ENCODE peak calls at places on chromosomes 1 and 21, in six cellular contexts. One of them, this sample, is unnamed. For H3K4me1 and H3K36me3, the result is how much of the 10 kb centered on the place peaks cover.

GRCh38 chr1:66641851-66642473 is 108.0 kb downstream of the SGIP1 start:
- DNase-seq in aorta: no peak
- DNase-seq in HAP-1: no peak
- DNase-seq in heart left ventricle: no peak
- DNase-seq in sigmoid colon: no peak
- DNase-seq in NT2/D1: no peak
- DNase-seq in this sample: no peak

GRCh38 chr1:204295666-204296065 is 64.1 kb downstream of the PLEKHA6 start:
- DNase-seq in aorta: no peak
- DNase-seq in HAP-1: no peak
- DNase-seq in heart left ventricle: no peak
- DNase-seq in sigmoid colon: no peak
- DNase-seq in NT2/D1: no peak
- DNase-seq in this sample: no peak

GRCh38 chr21:37294674-37295073 is 27.5 kb upstream of the VPS26C start:
- DNase-seq in aorta: no peak
- DNase-seq in HAP-1: no peak
- DNase-seq in heart left ventricle: no peak
- DNase-seq in sigmoid colon: no peak
- DNase-seq in NT2/D1: no peak
- DNase-seq in this sample: no peak

GRCh38 chr1:222224576-222224975 is 323.3 kb downstream of the HHIPL2 start:
- DNase-seq in aorta: no peak
- DNase-seq in HAP-1: no peak
- DNase-seq in heart left ventricle: no peak
- DNase-seq in sigmoid colon: no peak
- DNase-seq in NT2/D1: no peak
- DNase-seq in this sample: no peak

GRCh38 chr1:165257969-165258459 is 98.5 kb downstream of the LMX1A start:
- DNase-seq in aorta: peak
- DNase-seq in HAP-1: peak
- DNase-seq in heart left ventricle: no peak
- DNase-seq in sigmoid colon: peak
- DNase-seq in NT2/D1: peak
- DNase-seq in this sample: no peak

GRCh38 chr1:24868016-24868875 is 61.8 kb downstream of the RUNX3 start:
- DNase-seq in aorta: peak
- DNase-seq in HAP-1: no peak
- DNase-seq in heart left ventricle: no peak
- DNase-seq in sigmoid colon: no peak
- DNase-seq in NT2/D1: no peak
- DNase-seq in this sample: no peak

GRCh38 chr1:59497616-59498015 is 200.7 kb downstream of the FGGY start:
- DNase-seq in aorta: no peak
- DNase-seq in HAP-1: no peak
- DNase-seq in heart left ventricle: no peak
- DNase-seq in sigmoid colon: no peak
- DNase-seq in NT2/D1: no peak
- DNase-seq in this sample: no peak

GRCh38 chr1:20717452-20718342 is at the start of gene KIF17:
- DNase-seq in aorta: peak
- DNase-seq in HAP-1: peak
- DNase-seq in heart left ventricle: peak
- DNase-seq in sigmoid colon: peak
- DNase-seq in NT2/D1: no peak
- DNase-seq in this sample: peak

GRCh38 chr1:48469616-48470500 is 2.1 kb downstream of the SPATA6 start:
- DNase-seq in aorta: no peak
- DNase-seq in HAP-1: no peak
- DNase-seq in heart left ventricle: peak
- DNase-seq in sigmoid colon: peak
- DNase-seq in NT2/D1: no peak
- DNase-seq in this sample: no peak

GRCh38 chr1:12398135-12398450 is 168.3 kb downstream of the VPS13D start:
- DNase-seq in aorta: no peak
- DNase-seq in HAP-1: no peak
- DNase-seq in heart left ventricle: no peak
- DNase-seq in sigmoid colon: no peak
- DNase-seq in NT2/D1: no peak
- DNase-seq in this sample: no peak

GRCh38 chr1:6426972-6427350 is 2.4 kb downstream of the ESPN start:
- DNase-seq in aorta: no peak
- DNase-seq in HAP-1: no peak
- DNase-seq in heart left ventricle: no peak
- DNase-seq in sigmoid colon: no peak
- DNase-seq in NT2/D1: no peak
- DNase-seq in this sample: no peak

GRCh38 chr1:32770221-32770731 is 46.9 kb downstream of the YARS1 start:
- DNase-seq in aorta: peak
- DNase-seq in HAP-1: no peak
- DNase-seq in heart left ventricle: no peak
- DNase-seq in sigmoid colon: no peak
- DNase-seq in NT2/D1: no peak
- DNase-seq in this sample: no peak
- H3K4me1 ChIP-seq in aorta: under half
- H3K4me1 ChIP-seq in HAP-1: under half
- H3K4me1 ChIP-seq in heart left ventricle: under half
- H3K4me1 ChIP-seq in sigmoid colon: under half
- H3K4me1 ChIP-seq in NT2/D1: half or more
- H3K4me1 ChIP-seq in this sample: under half

DNA sequence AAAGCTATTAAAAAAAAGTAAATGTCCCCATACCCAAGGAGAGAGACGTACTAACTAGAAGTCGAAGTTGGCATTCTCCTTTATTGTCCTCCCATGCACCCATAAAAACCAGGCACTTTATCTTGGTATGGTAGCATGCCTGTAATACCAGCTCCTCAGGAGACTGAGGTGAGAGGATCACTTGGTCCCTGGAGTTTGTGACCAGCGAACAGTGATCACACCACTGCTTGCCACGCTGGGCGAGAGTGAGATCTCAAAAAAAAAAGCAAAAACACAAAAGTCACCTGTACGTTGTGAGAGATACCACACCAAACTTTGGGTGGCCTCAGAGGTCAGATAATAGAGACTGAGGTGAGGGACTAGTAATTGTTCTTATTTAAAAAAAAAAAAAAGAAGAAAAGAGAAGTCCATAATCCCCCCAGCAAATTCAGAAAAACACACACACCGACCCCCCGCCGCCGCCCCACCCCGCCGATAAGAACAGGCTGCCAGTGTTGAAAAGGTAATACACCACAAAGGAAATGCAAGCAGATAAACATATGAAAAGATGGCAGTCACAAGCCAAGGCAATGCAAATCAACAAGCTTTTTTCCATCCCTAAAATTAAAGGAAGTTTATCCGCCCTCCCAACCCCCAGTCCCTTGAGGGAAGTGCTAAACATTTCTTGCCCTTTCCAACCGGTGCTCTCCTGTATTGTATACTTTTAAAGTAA is 3.6 kb downstream of the L1TD1 start:
- DNase-seq in aorta: no peak
- DNase-seq in HAP-1: peak
- DNase-seq in heart left ventricle: no peak
- DNase-seq in sigmoid colon: no peak
- DNase-seq in NT2/D1: peak
- DNase-seq in this sample: no peak
- H3K36me3 ChIP-seq in aorta: under half
- H3K36me3 ChIP-seq in HAP-1: under half
- H3K36me3 ChIP-seq in heart left ventricle: under half
- H3K36me3 ChIP-seq in sigmoid colon: under half
- H3K36me3 ChIP-seq in NT2/D1: half or more
- H3K36me3 ChIP-seq in this sample: under half

DNA sequence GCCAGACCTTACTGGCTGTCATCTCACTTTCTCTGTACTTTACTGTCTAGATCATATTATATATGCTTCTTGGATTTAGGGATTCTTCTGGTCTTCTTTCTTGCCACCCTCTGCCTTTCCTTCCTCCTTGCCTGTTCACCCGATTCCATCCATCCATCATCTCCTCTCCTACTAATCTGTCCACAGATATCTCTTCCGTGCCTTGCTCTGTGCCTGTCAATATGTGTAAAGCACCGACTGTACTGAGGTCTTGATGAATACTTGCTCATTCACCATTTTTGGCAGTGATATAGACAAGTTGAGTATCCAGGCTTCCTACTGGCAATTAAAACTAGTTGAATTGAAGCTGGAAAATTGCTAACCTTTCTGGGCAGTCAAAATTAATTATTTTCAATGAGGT is 8.1 kb downstream of the FMN2 start:
- DNase-seq in aorta: no peak
- DNase-seq in HAP-1: no peak
- DNase-seq in heart left ventricle: no peak
- DNase-seq in sigmoid colon: no peak
- DNase-seq in NT2/D1: no peak
- DNase-seq in this sample: no peak
- H3K4me3 ChIP-seq in aorta: no peak
- H3K4me3 ChIP-seq in HAP-1: no peak
- H3K4me3 ChIP-seq in heart left ventricle: no peak
- H3K4me3 ChIP-seq in sigmoid colon: no peak
- H3K4me3 ChIP-seq in NT2/D1: no peak
- H3K4me3 ChIP-seq in this sample: no peak

GRCh38 chr1:212727386-212728181 is 27.9 kb upstream of the BATF3 start:
- DNase-seq in aorta: no peak
- DNase-seq in HAP-1: no peak
- DNase-seq in heart left ventricle: no peak
- DNase-seq in sigmoid colon: no peak
- DNase-seq in NT2/D1: no peak
- DNase-seq in this sample: no peak

GRCh38 chr1:212718499-212718898 is 18.9 kb upstream of the BATF3 start:
- DNase-seq in aorta: no peak
- DNase-seq in HAP-1: no peak
- DNase-seq in heart left ventricle: no peak
- DNase-seq in sigmoid colon: no peak
- DNase-seq in NT2/D1: no peak
- DNase-seq in this sample: no peak

GRCh38 chr1:212719633-212720032 is 20.0 kb upstream of the BATF3 start:
- DNase-seq in aorta: no peak
- DNase-seq in HAP-1: no peak
- DNase-seq in heart left ventricle: no peak
- DNase-seq in sigmoid colon: no peak
- DNase-seq in NT2/D1: no peak
- DNase-seq in this sample: no peak

GRCh38 chr1:212721388-212722247 is 22.0 kb upstream of the BATF3 start:
- DNase-seq in aorta: no peak
- DNase-seq in HAP-1: no peak
- DNase-seq in heart left ventricle: no peak
- DNase-seq in sigmoid colon: no peak
- DNase-seq in NT2/D1: no peak
- DNase-seq in this sample: no peak

GRCh38 chr1:212722270-212722945 is 22.8 kb upstream of the BATF3 start:
- DNase-seq in aorta: no peak
- DNase-seq in HAP-1: no peak
- DNase-seq in heart left ventricle: no peak
- DNase-seq in sigmoid colon: no peak
- DNase-seq in NT2/D1: no peak
- DNase-seq in this sample: no peak
- H3K4me1 ChIP-seq in aorta: under half
- H3K4me1 ChIP-seq in HAP-1: under half
- H3K4me1 ChIP-seq in heart left ventricle: under half
- H3K4me1 ChIP-seq in sigmoid colon: under half
- H3K4me1 ChIP-seq in NT2/D1: under half
- H3K4me1 ChIP-seq in this sample: under half

DNA sequence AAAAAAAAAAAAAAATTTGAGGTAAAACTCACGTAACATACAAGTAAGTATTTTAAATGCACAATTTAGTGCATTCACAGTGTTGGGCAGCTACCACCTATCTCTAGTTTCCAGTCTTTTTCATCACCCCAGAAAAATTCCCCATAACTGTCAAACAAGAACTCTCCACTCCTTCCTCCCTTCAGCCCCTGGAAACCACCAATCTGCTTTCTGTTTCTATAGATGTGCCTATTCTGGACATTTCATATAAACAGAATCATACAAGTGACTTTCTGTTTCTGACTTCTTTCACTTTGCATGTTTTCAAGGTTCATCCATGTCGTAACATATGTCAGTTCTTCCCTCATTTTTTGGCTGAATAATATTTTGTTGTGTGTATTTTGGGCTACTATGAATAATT is 24.9 kb upstream of the ETS2 start:
- DNase-seq in aorta: no peak
- DNase-seq in HAP-1: no peak
- DNase-seq in heart left ventricle: no peak
- DNase-seq in sigmoid colon: no peak
- DNase-seq in NT2/D1: no peak
- DNase-seq in this sample: no peak
- H3K36me3 ChIP-seq in aorta: under half
- H3K36me3 ChIP-seq in HAP-1: under half
- H3K36me3 ChIP-seq in heart left ventricle: under half
- H3K36me3 ChIP-seq in sigmoid colon: under half
- H3K36me3 ChIP-seq in NT2/D1: under half
- H3K36me3 ChIP-seq in this sample: under half

GRCh38 chr1:244164563-244164890 is 113.4 kb downstream of the ZBTB18 start:
- DNase-seq in aorta: no peak
- DNase-seq in HAP-1: no peak
- DNase-seq in heart left ventricle: no peak
- DNase-seq in sigmoid colon: no peak
- DNase-seq in NT2/D1: no peak
- DNase-seq in this sample: no peak

GRCh38 chr1:244163861-244164562 is 112.9 kb downstream of the ZBTB18 start:
- DNase-seq in aorta: no peak
- DNase-seq in HAP-1: no peak
- DNase-seq in heart left ventricle: no peak
- DNase-seq in sigmoid colon: no peak
- DNase-seq in NT2/D1: peak
- DNase-seq in this sample: no peak

GRCh38 chr1:244161111-244161510 is 110.0 kb downstream of the ZBTB18 start:
- DNase-seq in aorta: no peak
- DNase-seq in HAP-1: peak
- DNase-seq in heart left ventricle: no peak
- DNase-seq in sigmoid colon: no peak
- DNase-seq in NT2/D1: peak
- DNase-seq in this sample: no peak

GRCh38 chr1:244165021-244165420 is 113.9 kb downstream of the ZBTB18 start:
- DNase-seq in aorta: no peak
- DNase-seq in HAP-1: no peak
- DNase-seq in heart left ventricle: no peak
- DNase-seq in sigmoid colon: no peak
- DNase-seq in NT2/D1: no peak
- DNase-seq in this sample: no peak

DNA sequence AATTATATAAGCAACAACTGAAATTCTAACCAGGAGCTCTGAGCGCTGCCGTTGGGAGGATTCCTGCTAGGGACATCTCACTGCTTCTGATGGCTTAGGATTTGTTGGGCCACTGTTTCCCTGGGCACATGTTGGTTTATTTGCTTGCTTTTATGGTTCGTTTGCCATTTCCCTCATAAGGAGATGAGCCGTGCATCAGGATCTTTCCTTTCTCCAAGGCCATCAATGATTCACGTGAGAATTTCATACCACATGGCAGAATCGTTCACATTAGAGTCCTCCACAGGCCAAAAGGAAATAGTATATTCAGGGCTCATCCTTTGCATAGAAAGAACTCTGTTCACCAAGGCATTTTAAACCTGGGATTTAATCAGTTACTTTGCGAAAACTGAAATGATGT is 112.0 kb downstream of the ZBTB18 start:
- DNase-seq in aorta: no peak
- DNase-seq in HAP-1: no peak
- DNase-seq in heart left ventricle: no peak
- DNase-seq in sigmoid colon: no peak
- DNase-seq in NT2/D1: no peak
- DNase-seq in this sample: no peak
- H3K4me3 ChIP-seq in aorta: no peak
- H3K4me3 ChIP-seq in HAP-1: no peak
- H3K4me3 ChIP-seq in heart left ventricle: no peak
- H3K4me3 ChIP-seq in sigmoid colon: no peak
- H3K4me3 ChIP-seq in NT2/D1: no peak
- H3K4me3 ChIP-seq in this sample: no peak

This sample was measured in effector memory CD4-positive, alpha-beta T cell.